ENCODE peak calls at places on chromosomes 7 and 10, in four cellular contexts. R, B, N and D are unnamed samples.

GRCh38 chr10:130078120-130078519 is 32.5 kb downstream of the C10orf143 start:
- DNase-seq in B (no peak), R (no peak), N (no peak), D (no peak)

GRCh38 chr7:44162179-44162578 is 21.0 kb upstream of the MYL7 start:
- DNase-seq in R (no peak), N (no peak), B (no peak), D (no peak)

GRCh38 chr10:24449334-24449740 is 240.4 kb downstream of the KIAA1217 start:
- DNase-seq in B (no peak), R (no peak), N (no peak), D (no peak)

GRCh38 chr7:27107901-27108381 is 5.5 kb upstream of the HOXA2 start:
- DNase-seq in R (no peak), N (no peak), B (no peak), D (no peak)

GRCh38 chr7:93757421-93757820 is 133.1 kb downstream of the TFPI2 start:
- DNase-seq in B (no peak), R (no peak), N (no peak), D (peak)

GRCh38 chr7:27576360-27576944 is 86.2 kb downstream of the HIBADH start:
- DNase-seq in N (no peak), B (no peak), R (no peak), D (peak)

GRCh38 chr7:98251251-98251843 is 685 bp downstream of the TECPR1 start:
- DNase-seq in B (peak), R (no peak), N (no peak), D (peak)

GRCh38 chr7:141354251-141354650 is 197.0 kb upstream of the AGK start:
- DNase-seq in B (no peak), R (no peak), N (no peak), D (peak)

GRCh38 chr7:48251766-48252165 is 80.5 kb downstream of the ABCA13 start:
- DNase-seq in B (no peak), N (no peak), R (no peak), D (no peak)